ENCODE peak calls at places on chromosomes 4 and X, in nine cellular contexts. T, N, Q, I, P, G, D, H and M are unnamed samples.
A peak's percentile ranks its signal among the peaks of the same experiment; 100 is the strongest.

GRCh38 chr4:152956650-152957436 is 20.7 kb downstream of the FHDC1 start:
- DNase-seq in Q (no peak), H (peak; percentile 28), T (no peak), I (no peak), G (peak; percentile 88), D (peak; percentile 50), N (peak; percentile 64), P (no peak), M (no peak)

GRCh38 chrX:80430826-80431501 is 10.7 kb downstream of the TENT5D start:
- DNase-seq in T (no peak), N (no peak), D (peak; percentile 14), G (no peak), H (no peak), Q (no peak), P (no peak), I (no peak), M (peak; percentile 5)

GRCh38 chr4:154559141-154559841 is 3.5 kb upstream of the FGB start:
- DNase-seq in Q (no peak), T (no peak), D (peak; percentile 50), P (peak; percentile 24), N (no peak), G (peak; percentile 86), I (no peak), H (no peak), M (peak; percentile 25)

GRCh38 chr4:113635739-113636437 is 125.7 kb downstream of the CAMK2D start:
- DNase-seq in T (no peak), D (no peak), I (no peak), H (no peak), N (no peak), G (peak; percentile 85), P (no peak), Q (no peak), M (no peak)

GRCh38 chr4:3388461-3389185 is 53.1 kb upstream of the HGFAC start:
- DNase-seq in T (peak; percentile 15), D (no peak), H (peak; percentile 38), Q (no peak), G (peak; percentile 67), I (no peak), N (no peak), P (no peak), M (peak; percentile 85)

GRCh38 chrX:44874481-44875184 is 1.6 kb downstream of the KDM6A start:
- DNase-seq in H (no peak), D (peak; percentile 76), Q (peak; percentile 37), I (no peak), N (no peak), P (no peak), T (no peak), G (peak; percentile 27), M (peak; percentile 64)

GRCh38 chr4:179097741-179098140 is 1655.5 kb upstream of the AGA start:
- DNase-seq in Q (no peak), I (no peak), T (no peak), N (no peak), D (no peak), H (no peak), G (no peak), P (no peak), M (no peak)

GRCh38 chr4:185773419-185773818 is 38.6 kb downstream of the SORBS2 start:
- DNase-seq in P (no peak), I (no peak), N (no peak), D (no peak), T (peak; percentile 40), G (no peak), H (no peak), Q (no peak), M (no peak)

GRCh38 chr4:132101526-132101925 is 1047.6 kb upstream of the PCDH10 start:
- DNase-seq in G (peak; percentile 53), Q (no peak), H (no peak), D (no peak), P (no peak), I (no peak), N (no peak), T (no peak), M (no peak)

GRCh38 chrX:139554367-139554766 is 23.8 kb downstream of the F9 start:
- DNase-seq in G (no peak), Q (no peak), I (no peak), H (no peak), T (no peak), P (no peak), D (no peak), N (no peak), M (no peak)

GRCh38 chrX:39479856-39480255 is 617.9 kb downstream of the BCOR start:
- DNase-seq in G (no peak), T (no peak), D (no peak), H (no peak), Q (no peak), P (no peak), N (no peak), I (no peak), M (no peak)

GRCh38 chr4:37816006-37816405 is 10.5 kb upstream of the PGM2 start:
- DNase-seq in T (no peak), H (no peak), I (no peak), P (no peak), Q (no peak), N (no peak), G (no peak), D (no peak), M (no peak)

GRCh38 chr4:121199742-121200561 is 35.8 kb upstream of the TNIP3 start:
- DNase-seq in N (no peak), I (no peak), T (no peak), Q (no peak), P (no peak), G (no peak), D (no peak), H (no peak), M (peak; percentile 30)

GRCh38 chr4:156794863-156795262 is 176.7 kb downstream of the PDGFC start:
- DNase-seq in N (no peak), T (no peak), D (no peak), I (no peak), H (no peak), G (no peak), Q (no peak), P (no peak), M (no peak)

GRCh38 chrX:150157291-150157690 is 205.8 kb upstream of the MAMLD1 start:
- DNase-seq in N (no peak), Q (no peak), G (no peak), P (no peak), I (no peak), D (no peak), H (no peak), T (no peak), M (no peak)

GRCh38 chr4:10722957-10723356 is 38.4 kb upstream of the CLNK start:
- DNase-seq in N (no peak), I (no peak), T (no peak), Q (no peak), H (no peak), G (no peak), D (no peak), P (no peak), M (no peak)

GRCh38 chr4:3517731-3518510 is 14.3 kb downstream of the LRPAP1 start:
- DNase-seq in T (peak; percentile 10), I (no peak), P (no peak), D (no peak), Q (no peak), H (no peak), G (no peak), N (peak; percentile 44), M (no peak)

GRCh38 chrX:149818652-149819051 is 36.9 kb downstream of the MAGEA9 start:
- DNase-seq in T (no peak), I (no peak), Q (no peak), P (no peak), H (no peak), N (no peak), G (no peak), D (no peak), M (no peak)

DNA sequence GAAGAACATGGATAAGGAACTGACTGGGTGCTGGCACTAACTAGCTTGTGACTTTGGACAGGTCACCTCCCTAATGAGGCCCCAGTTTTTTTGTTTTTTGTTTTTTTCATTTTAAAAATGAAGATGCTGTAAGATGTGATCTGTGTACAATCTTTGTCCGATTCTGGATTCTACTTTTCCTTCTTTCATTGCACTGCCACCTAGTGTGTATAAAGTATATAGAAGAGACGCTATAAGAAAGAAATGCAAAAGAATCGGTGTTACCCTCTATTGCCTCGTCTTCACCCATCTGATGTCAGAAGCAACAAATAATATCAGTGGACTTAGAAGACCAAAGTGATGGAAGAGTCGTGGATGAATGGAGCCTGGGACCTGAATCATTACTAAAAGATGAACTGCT is 58.6 kb upstream of the P2RY10 start:
- DNase-seq in N (no peak), H (no peak), P (peak; percentile 0), I (no peak), T (no peak), G (peak; percentile 25), Q (no peak), D (no peak), M (peak; percentile 16)
- TF ChIP-seq CTCF in N (no peak), H (peak; percentile 40), P (peak; percentile 38), I (no peak), T (peak; percentile 38), G (peak; percentile 36), Q (no peak), D (no peak), M (peak; percentile 34)

DNA sequence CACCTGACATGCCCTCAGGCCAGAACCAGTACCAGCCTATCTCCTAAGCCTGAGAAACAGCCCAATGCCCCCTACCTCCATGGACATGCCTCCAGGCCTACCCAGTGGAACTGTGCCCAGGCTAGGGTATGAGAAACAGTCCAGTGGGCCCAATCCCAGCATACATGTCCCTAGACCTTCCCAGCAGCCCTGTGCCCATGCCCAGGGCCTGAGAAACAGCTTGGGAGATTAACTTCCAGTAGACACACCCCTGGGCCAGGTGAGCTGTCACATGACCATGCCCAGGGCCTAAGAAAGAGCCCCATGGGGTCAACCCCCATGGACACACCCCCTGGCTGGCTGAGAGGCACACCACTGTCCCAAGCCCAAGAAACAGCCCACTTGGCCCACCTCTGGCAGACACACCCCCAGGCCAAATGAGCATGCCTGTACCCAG is 78.8 kb downstream of the CBR4 start:
- DNase-seq in P (no peak), H (no peak), Q (no peak), I (no peak), N (no peak), D (no peak), G (no peak), T (no peak), M (no peak)
- TF ChIP-seq CTCF in P (no peak), H (no peak), Q (no peak), I (no peak), N (no peak), D (no peak), G (no peak), T (no peak), M (no peak)

DNA sequence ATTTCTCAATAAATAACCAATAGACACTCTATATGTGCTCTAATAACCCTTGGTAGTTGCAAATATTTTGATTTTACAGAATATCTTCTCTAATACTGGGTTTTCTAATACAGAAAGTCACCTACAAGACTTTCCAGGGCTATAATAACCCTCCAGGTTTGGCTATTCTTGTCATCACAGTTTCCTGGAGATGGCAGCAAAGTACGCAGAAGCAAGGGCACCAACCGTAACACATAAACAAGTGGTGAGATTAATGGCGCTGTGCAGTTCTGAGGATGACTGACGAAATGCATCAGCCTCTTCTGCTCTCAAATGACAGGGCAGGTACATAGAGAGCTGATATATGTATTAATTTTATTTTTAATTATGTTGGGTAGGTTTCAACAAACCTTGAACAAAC is 122.4 kb downstream of the C4orf33 start:
- DNase-seq in T (no peak), H (no peak), I (no peak), P (no peak), G (peak; percentile 52), Q (no peak), N (no peak), D (no peak), M (no peak)
- TF ChIP-seq CTCF in T (peak; percentile 55), H (no peak), I (no peak), P (peak; percentile 43), G (peak; percentile 28), Q (no peak), N (no peak), D (peak; percentile 14), M (no peak)

GRCh38 chrX:95071052-95071451 is 1397.0 kb downstream of the FAM133A start:
- DNase-seq in I (no peak), H (no peak), P (no peak), D (no peak), Q (no peak), G (peak; percentile 23), T (no peak), N (no peak), M (no peak)
- TF ChIP-seq CTCF in I (no peak), H (peak; percentile 33), P (no peak), D (no peak), Q (no peak), G (peak; percentile 38), T (peak; percentile 27), N (no peak), M (no peak)